ENCODE peak calls at places on chromosomes 12 and 14, in nine cellular contexts. One of them, this sample, is unnamed.

GRCh38 chr14:24353551-24354529 is 14.0 kb upstream of the RIPK3 start:
- DNase-seq in HCT116: no peak
- DNase-seq in SK-N-SH: no peak
- DNase-seq in GM23338: no peak
- DNase-seq in HepG2: peak; percentile 72
- DNase-seq in Panc1: no peak
- DNase-seq in A549: no peak
- DNase-seq in GM12878: no peak
- DNase-seq in K562: no peak
- DNase-seq in this sample: no peak

GRCh38 chr14:75229923-75230792 is 48.5 kb upstream of the FOS start:
- DNase-seq in Panc1: no peak
- DNase-seq in K562: peak; percentile 17
- DNase-seq in A549: peak; percentile 64
- DNase-seq in GM23338: peak; percentile 70
- DNase-seq in HepG2: no peak
- DNase-seq in GM12878: peak; percentile 74
- DNase-seq in HCT116: peak; percentile 72
- DNase-seq in SK-N-SH: no peak
- DNase-seq in this sample: no peak

GRCh38 chr14:77099425-77100167 is 1.5 kb downstream of the CIPC start:
- DNase-seq in HCT116: no peak
- DNase-seq in HepG2: no peak
- DNase-seq in GM12878: no peak
- DNase-seq in SK-N-SH: no peak
- DNase-seq in Panc1: no peak
- DNase-seq in A549: no peak
- DNase-seq in GM23338: no peak
- DNase-seq in K562: peak; percentile 18
- DNase-seq in this sample: no peak

GRCh38 chr12:30546121-30546520 is 149.5 kb downstream of the IPO8 start:
- DNase-seq in GM23338: no peak
- DNase-seq in K562: no peak
- DNase-seq in GM12878: no peak
- DNase-seq in HCT116: no peak
- DNase-seq in A549: no peak
- DNase-seq in HepG2: peak; percentile 2
- DNase-seq in SK-N-SH: no peak
- DNase-seq in Panc1: no peak
- DNase-seq in this sample: no peak

GRCh38 chr14:96502621-96503251 is 554 bp downstream of the PAPOLA start:
- DNase-seq in A549: peak; percentile 51
- DNase-seq in GM23338: peak; percentile 79
- DNase-seq in K562: peak; percentile 60
- DNase-seq in SK-N-SH: peak; percentile 85
- DNase-seq in GM12878: no peak
- DNase-seq in HCT116: no peak
- DNase-seq in HepG2: peak; percentile 26
- DNase-seq in Panc1: no peak
- DNase-seq in this sample: peak; percentile 63

GRCh38 chr14:104087981-104088850 is 2.7 kb downstream of the ASPG start:
- DNase-seq in SK-N-SH: no peak
- DNase-seq in HepG2: peak; percentile 17
- DNase-seq in HCT116: no peak
- DNase-seq in GM12878: no peak
- DNase-seq in GM23338: no peak
- DNase-seq in K562: no peak
- DNase-seq in A549: no peak
- DNase-seq in Panc1: no peak
- DNase-seq in this sample: no peak

GRCh38 chr12:56143870-56144269 is 8.5 kb upstream of the MYL6B start:
- DNase-seq in HepG2: no peak
- DNase-seq in Panc1: no peak
- DNase-seq in K562: no peak
- DNase-seq in A549: no peak
- DNase-seq in GM23338: no peak
- DNase-seq in HCT116: no peak
- DNase-seq in SK-N-SH: no peak
- DNase-seq in GM12878: no peak
- DNase-seq in this sample: no peak

GRCh38 chr14:95359974-95360826 is 40.5 kb upstream of the CLMN start:
- DNase-seq in GM12878: no peak
- DNase-seq in HepG2: no peak
- DNase-seq in A549: no peak
- DNase-seq in Panc1: no peak
- DNase-seq in K562: no peak
- DNase-seq in HCT116: no peak
- DNase-seq in GM23338: peak; percentile 80
- DNase-seq in SK-N-SH: no peak
- DNase-seq in this sample: no peak

GRCh38 chr12:108187831-108188230 is 58.7 kb downstream of the WSCD2 start:
- DNase-seq in SK-N-SH: no peak
- DNase-seq in GM23338: no peak
- DNase-seq in A549: no peak
- DNase-seq in Panc1: no peak
- DNase-seq in GM12878: no peak
- DNase-seq in HepG2: no peak
- DNase-seq in HCT116: no peak
- DNase-seq in K562: no peak
- DNase-seq in this sample: no peak

GRCh38 chr12:122096014-122096413 is 17.5 kb downstream of the MLXIP start:
- DNase-seq in A549: no peak
- DNase-seq in Panc1: no peak
- DNase-seq in SK-N-SH: no peak
- DNase-seq in HCT116: no peak
- DNase-seq in K562: no peak
- DNase-seq in HepG2: no peak
- DNase-seq in GM23338: no peak
- DNase-seq in GM12878: no peak
- DNase-seq in this sample: no peak

GRCh38 chr14:97995038-97995437 is 1197.9 kb downstream of the VRK1 start:
- DNase-seq in K562: no peak
- DNase-seq in GM12878: no peak
- DNase-seq in A549: no peak
- DNase-seq in Panc1: no peak
- DNase-seq in SK-N-SH: no peak
- DNase-seq in HepG2: no peak
- DNase-seq in GM23338: no peak
- DNase-seq in HCT116: no peak
- DNase-seq in this sample: no peak

GRCh38 chr12:127060933-127061332 is 1206.0 kb upstream of the TMEM132C start:
- DNase-seq in GM12878: no peak
- DNase-seq in A549: no peak
- DNase-seq in HepG2: no peak
- DNase-seq in K562: no peak
- DNase-seq in Panc1: no peak
- DNase-seq in SK-N-SH: no peak
- DNase-seq in HCT116: no peak
- DNase-seq in GM23338: no peak
- DNase-seq in this sample: no peak

GRCh38 chr14:67965684-67966083 is 146.1 kb downstream of the RAD51B start:
- DNase-seq in HepG2: no peak
- DNase-seq in A549: no peak
- DNase-seq in Panc1: no peak
- DNase-seq in HCT116: no peak
- DNase-seq in GM23338: no peak
- DNase-seq in GM12878: no peak
- DNase-seq in SK-N-SH: no peak
- DNase-seq in K562: no peak
- DNase-seq in this sample: no peak

GRCh38 chr14:37384870-37385596 is 187.3 kb downstream of the MIPOL1 start:
- DNase-seq in HCT116: no peak
- DNase-seq in GM12878: no peak
- DNase-seq in SK-N-SH: no peak
- DNase-seq in K562: peak; percentile 3
- DNase-seq in Panc1: no peak
- DNase-seq in GM23338: peak; percentile 2
- DNase-seq in HepG2: peak; percentile 82
- DNase-seq in A549: no peak
- DNase-seq in this sample: no peak

GRCh38 chr12:15532364-15532977 is 210.2 kb downstream of the PTPRO start:
- DNase-seq in A549: peak; percentile 44
- DNase-seq in SK-N-SH: peak; percentile 5
- DNase-seq in HCT116: peak; percentile 72
- DNase-seq in K562: peak; percentile 4
- DNase-seq in GM23338: peak; percentile 76
- DNase-seq in GM12878: peak; percentile 36
- DNase-seq in HepG2: peak; percentile 55
- DNase-seq in Panc1: no peak
- DNase-seq in this sample: no peak

GRCh38 chr14:23376477-23377200 is at the start of gene CMTM5:
- DNase-seq in HCT116: no peak
- DNase-seq in SK-N-SH: no peak
- DNase-seq in HepG2: no peak
- DNase-seq in GM12878: no peak
- DNase-seq in K562: no peak
- DNase-seq in Panc1: no peak
- DNase-seq in A549: no peak
- DNase-seq in GM23338: peak; percentile 79
- DNase-seq in this sample: no peak

GRCh38 chr12:18946106-18946505 is 183.4 kb upstream of the PLEKHA5 start:
- DNase-seq in GM23338: no peak
- DNase-seq in HepG2: no peak
- DNase-seq in SK-N-SH: no peak
- DNase-seq in HCT116: no peak
- DNase-seq in GM12878: no peak
- DNase-seq in K562: no peak
- DNase-seq in A549: no peak
- DNase-seq in Panc1: no peak
- DNase-seq in this sample: no peak

GRCh38 chr12:50734409-50735263 is 29.3 kb upstream of the ATF1 start:
- DNase-seq in A549: peak; percentile 51
- DNase-seq in GM12878: no peak
- DNase-seq in Panc1: peak; percentile 12
- DNase-seq in SK-N-SH: peak; percentile 63
- DNase-seq in K562: peak; percentile 48
- DNase-seq in GM23338: peak; percentile 79
- DNase-seq in HepG2: peak; percentile 25
- DNase-seq in HCT116: peak; percentile 6
- DNase-seq in this sample: peak; percentile 34

DNA sequence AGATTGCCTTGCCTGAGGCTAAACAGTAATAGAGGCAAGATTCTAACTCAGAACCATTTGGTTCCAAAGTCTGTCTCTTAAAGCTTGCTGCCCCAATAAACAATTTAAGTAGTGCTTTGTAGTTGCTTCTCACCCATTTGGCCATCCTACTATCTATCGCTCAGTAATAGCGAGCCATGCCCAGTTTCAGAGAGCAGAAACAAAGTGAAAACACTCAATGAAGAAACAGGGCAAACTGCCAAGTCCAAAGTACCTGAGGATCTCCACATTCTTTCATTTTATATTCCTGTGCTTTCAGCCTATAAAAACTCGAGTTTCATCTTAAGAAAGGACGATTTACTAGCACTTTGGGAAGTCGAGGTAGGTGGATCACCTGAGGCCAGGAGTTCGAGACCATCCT is 103.3 kb upstream of the BBS10 start:
- DNase-seq in GM12878: no peak
- DNase-seq in K562: no peak
- DNase-seq in SK-N-SH: no peak
- DNase-seq in GM23338: no peak
- DNase-seq in HCT116: no peak
- DNase-seq in HepG2: peak; percentile 11
- DNase-seq in Panc1: no peak
- DNase-seq in A549: no peak
- DNase-seq in this sample: no peak
- TF ChIP-seq REST in GM12878: no peak
- TF ChIP-seq REST in K562: no peak
- TF ChIP-seq REST in SK-N-SH: no peak
- TF ChIP-seq REST in GM23338: no peak
- TF ChIP-seq REST in HCT116: no peak
- TF ChIP-seq REST in HepG2: no peak
- TF ChIP-seq REST in Panc1: no peak
- TF ChIP-seq REST in A549: no peak
- TF ChIP-seq REST in this sample: no peak

GRCh38 chr12:45612044-45612794 is 117.3 kb upstream of the ARID2 start:
- DNase-seq in K562: no peak
- DNase-seq in Panc1: no peak
- DNase-seq in A549: no peak
- DNase-seq in HepG2: no peak
- DNase-seq in GM12878: no peak
- DNase-seq in HCT116: no peak
- DNase-seq in GM23338: no peak
- DNase-seq in SK-N-SH: no peak
- DNase-seq in this sample: no peak
- TF ChIP-seq REST in K562: no peak
- TF ChIP-seq REST in Panc1: no peak
- TF ChIP-seq REST in A549: no peak
- TF ChIP-seq REST in HepG2: no peak
- TF ChIP-seq REST in GM12878: no peak
- TF ChIP-seq REST in HCT116: no peak
- TF ChIP-seq REST in GM23338: no peak
- TF ChIP-seq REST in SK-N-SH: no peak
- TF ChIP-seq REST in this sample: no peak

DNA sequence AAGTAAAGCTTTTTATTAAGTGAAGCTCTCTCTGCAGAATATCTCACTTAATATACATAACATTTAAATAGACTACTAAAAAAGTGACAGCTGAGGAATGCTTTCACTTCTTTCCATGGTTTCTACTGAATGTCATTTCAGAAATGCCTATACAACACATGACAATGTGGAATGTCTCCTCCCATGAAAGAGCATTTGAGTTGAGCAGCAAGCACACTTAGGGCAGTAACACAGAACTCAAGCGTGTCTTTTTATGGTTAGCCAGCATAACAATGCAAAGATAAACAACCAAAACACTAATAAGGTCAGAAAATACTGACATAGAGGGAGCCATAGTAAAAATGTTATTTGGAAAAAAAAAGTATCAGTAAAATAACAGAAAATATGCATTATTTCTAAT is 9.4 kb downstream of the PPP1R12A start:
- DNase-seq in GM23338: no peak
- DNase-seq in HepG2: no peak
- DNase-seq in Panc1: no peak
- DNase-seq in SK-N-SH: no peak
- DNase-seq in A549: no peak
- DNase-seq in GM12878: no peak
- DNase-seq in HCT116: no peak
- DNase-seq in K562: no peak
- DNase-seq in this sample: no peak
- TF ChIP-seq REST in GM23338: no peak
- TF ChIP-seq REST in HepG2: no peak
- TF ChIP-seq REST in Panc1: no peak
- TF ChIP-seq REST in SK-N-SH: no peak
- TF ChIP-seq REST in A549: no peak
- TF ChIP-seq REST in GM12878: no peak
- TF ChIP-seq REST in HCT116: no peak
- TF ChIP-seq REST in K562: no peak
- TF ChIP-seq REST in this sample: no peak

DNA sequence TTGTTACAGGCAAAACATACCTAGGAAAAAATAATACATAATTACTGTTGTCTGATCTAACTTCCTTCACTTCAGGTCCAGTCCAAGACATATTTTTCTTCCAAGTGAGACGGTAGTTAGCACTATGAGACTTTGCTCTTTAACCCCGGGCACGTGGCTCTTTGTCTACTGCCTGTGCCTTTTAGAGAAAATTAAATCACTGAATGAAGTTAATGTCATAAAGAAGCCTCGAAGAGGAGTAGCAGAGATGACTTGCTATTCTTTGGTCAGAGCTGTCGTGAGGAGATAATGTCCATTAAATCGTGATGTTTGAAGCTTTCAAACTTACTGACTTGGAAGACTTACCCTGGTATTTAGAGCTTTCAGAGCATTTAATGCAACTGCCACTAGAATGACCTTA is 8.7 kb downstream of the TESPA1 start:
- DNase-seq in GM23338: no peak
- DNase-seq in HepG2: no peak
- DNase-seq in HCT116: no peak
- DNase-seq in A549: no peak
- DNase-seq in K562: peak; percentile 51
- DNase-seq in SK-N-SH: no peak
- DNase-seq in Panc1: no peak
- DNase-seq in GM12878: no peak
- DNase-seq in this sample: no peak
- TF ChIP-seq REST in GM23338: no peak
- TF ChIP-seq REST in HepG2: no peak
- TF ChIP-seq REST in HCT116: no peak
- TF ChIP-seq REST in A549: no peak
- TF ChIP-seq REST in K562: no peak
- TF ChIP-seq REST in SK-N-SH: no peak
- TF ChIP-seq REST in Panc1: no peak
- TF ChIP-seq REST in GM12878: no peak
- TF ChIP-seq REST in this sample: no peak

This sample was measured in HL-60.